ENCODE peak calls at places on chromosomes 5 and 9, in nine cellular contexts. One of them, this sample, is unnamed. For H3K4me1, the result is how much of the 10 kb centered on the place peaks cover.

GRCh38 chr9:88005146-88005750 is 30.9 kb upstream of the CDK20 start:
- DNase-seq in H1: no peak
- DNase-seq in suprapubic skin: no peak
- DNase-seq in adrenal gland: no peak
- DNase-seq in transverse colon: no peak
- DNase-seq in body of pancreas: no peak
- DNase-seq in Peyer's patch: no peak
- DNase-seq in heart left ventricle: no peak
- DNase-seq in breast epithelium: no peak
- DNase-seq in this sample: no peak

GRCh38 chr9:99478469-99479027 is 256.5 kb downstream of the SEC61B start:
- DNase-seq in H1: no peak
- DNase-seq in suprapubic skin: no peak
- DNase-seq in adrenal gland: no peak
- DNase-seq in transverse colon: no peak
- DNase-seq in body of pancreas: no peak
- DNase-seq in Peyer's patch: no peak
- DNase-seq in heart left ventricle: peak
- DNase-seq in breast epithelium: no peak
- DNase-seq in this sample: no peak

GRCh38 chr9:104980039-104980654 is 52.2 kb upstream of the ABCA1 start:
- DNase-seq in H1: no peak
- DNase-seq in suprapubic skin: no peak
- DNase-seq in adrenal gland: no peak
- DNase-seq in transverse colon: no peak
- DNase-seq in body of pancreas: no peak
- DNase-seq in Peyer's patch: no peak
- DNase-seq in heart left ventricle: no peak
- DNase-seq in breast epithelium: no peak
- DNase-seq in this sample: no peak

GRCh38 chr5:180350711-180351110 is 2.4 kb downstream of the GFPT2 start:
- DNase-seq in H1: no peak
- DNase-seq in suprapubic skin: no peak
- DNase-seq in adrenal gland: no peak
- DNase-seq in transverse colon: no peak
- DNase-seq in body of pancreas: no peak
- DNase-seq in Peyer's patch: no peak
- DNase-seq in heart left ventricle: no peak
- DNase-seq in breast epithelium: no peak
- DNase-seq in this sample: no peak

GRCh38 chr9:103037508-103038477 is 42.7 kb downstream of the CYLC2 start:
- DNase-seq in H1: no peak
- DNase-seq in suprapubic skin: no peak
- DNase-seq in adrenal gland: no peak
- DNase-seq in transverse colon: no peak
- DNase-seq in body of pancreas: no peak
- DNase-seq in Peyer's patch: no peak
- DNase-seq in heart left ventricle: peak
- DNase-seq in breast epithelium: no peak
- DNase-seq in this sample: no peak

GRCh38 chr9:71966601-71967000 is 55.2 kb downstream of the C9orf85 start:
- DNase-seq in H1: no peak
- DNase-seq in suprapubic skin: no peak
- DNase-seq in adrenal gland: no peak
- DNase-seq in transverse colon: no peak
- DNase-seq in body of pancreas: no peak
- DNase-seq in Peyer's patch: no peak
- DNase-seq in heart left ventricle: no peak
- DNase-seq in breast epithelium: no peak
- DNase-seq in this sample: no peak

GRCh38 chr9:106859957-106860715 is 2.8 kb upstream of the ZNF462 start:
- DNase-seq in H1: peak
- DNase-seq in suprapubic skin: peak
- DNase-seq in adrenal gland: peak
- DNase-seq in transverse colon: peak
- DNase-seq in body of pancreas: peak
- DNase-seq in Peyer's patch: peak
- DNase-seq in heart left ventricle: no peak
- DNase-seq in breast epithelium: peak
- DNase-seq in this sample: peak

GRCh38 chr5:32542216-32543059 is 42.9 kb upstream of the SUB1 start:
- DNase-seq in H1: no peak
- DNase-seq in suprapubic skin: no peak
- DNase-seq in adrenal gland: no peak
- DNase-seq in transverse colon: no peak
- DNase-seq in body of pancreas: no peak
- DNase-seq in Peyer's patch: no peak
- DNase-seq in heart left ventricle: no peak
- DNase-seq in breast epithelium: no peak
- DNase-seq in this sample: no peak

GRCh38 chr5:172898513-172899369 is 60.5 kb upstream of the RPL26L1 start:
- DNase-seq in H1: no peak
- DNase-seq in suprapubic skin: no peak
- DNase-seq in adrenal gland: no peak
- DNase-seq in transverse colon: no peak
- DNase-seq in body of pancreas: no peak
- DNase-seq in Peyer's patch: no peak
- DNase-seq in heart left ventricle: no peak
- DNase-seq in breast epithelium: no peak
- DNase-seq in this sample: no peak

GRCh38 chr5:172899436-172899835 is 59.8 kb upstream of the RPL26L1 start:
- DNase-seq in H1: no peak
- DNase-seq in suprapubic skin: no peak
- DNase-seq in adrenal gland: no peak
- DNase-seq in transverse colon: no peak
- DNase-seq in body of pancreas: no peak
- DNase-seq in Peyer's patch: no peak
- DNase-seq in heart left ventricle: no peak
- DNase-seq in breast epithelium: no peak
- DNase-seq in this sample: no peak

GRCh38 chr5:172901788-172902496 is 57.3 kb upstream of the RPL26L1 start:
- DNase-seq in H1: no peak
- DNase-seq in suprapubic skin: no peak
- DNase-seq in adrenal gland: no peak
- DNase-seq in transverse colon: no peak
- DNase-seq in body of pancreas: no peak
- DNase-seq in Peyer's patch: no peak
- DNase-seq in heart left ventricle: no peak
- DNase-seq in breast epithelium: no peak
- DNase-seq in this sample: no peak

GRCh38 chr5:172902497-172903472 is 56.4 kb upstream of the RPL26L1 start:
- DNase-seq in H1: peak
- DNase-seq in suprapubic skin: no peak
- DNase-seq in adrenal gland: peak
- DNase-seq in transverse colon: peak
- DNase-seq in body of pancreas: peak
- DNase-seq in Peyer's patch: peak
- DNase-seq in heart left ventricle: peak
- DNase-seq in breast epithelium: no peak
- DNase-seq in this sample: peak

DNA sequence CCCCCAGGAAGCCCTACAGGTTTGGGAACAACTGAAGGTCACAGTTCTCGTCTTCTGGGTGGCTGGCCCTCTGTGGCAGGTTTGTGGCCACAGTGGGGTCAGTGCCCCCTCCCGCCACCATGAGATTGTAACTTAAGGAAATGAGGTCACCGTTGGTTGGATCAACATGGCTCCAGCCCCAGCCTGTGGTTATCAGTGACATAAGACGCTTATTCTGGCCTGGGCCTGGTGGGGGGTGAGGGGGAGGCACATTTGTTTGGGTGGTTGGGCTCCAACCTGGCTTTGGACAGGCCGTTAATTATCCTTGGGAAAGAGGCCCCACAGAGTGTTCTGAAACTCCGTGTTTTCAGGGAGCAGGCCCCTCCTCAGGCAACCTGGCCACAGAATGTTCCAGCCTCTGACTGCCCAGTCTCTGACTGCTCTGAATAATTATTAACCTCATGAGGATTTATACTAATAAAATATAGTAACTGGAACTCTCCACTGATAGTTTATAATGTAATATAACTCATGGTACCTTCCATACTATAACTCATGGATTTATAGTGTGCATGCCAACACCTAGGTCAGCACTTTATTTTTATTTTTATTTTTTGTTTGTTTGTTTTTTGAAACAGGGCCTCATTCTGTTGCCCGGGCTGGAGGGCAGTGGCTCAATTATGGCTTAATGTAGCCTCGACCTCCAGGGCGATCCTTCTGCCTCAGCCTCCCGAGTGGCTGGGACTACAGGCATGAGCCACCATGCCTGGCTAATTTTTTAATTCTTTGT is 58.0 kb upstream of the RPL26L1 start:
- DNase-seq in H1: no peak
- DNase-seq in suprapubic skin: no peak
- DNase-seq in adrenal gland: no peak
- DNase-seq in transverse colon: peak
- DNase-seq in body of pancreas: peak
- DNase-seq in Peyer's patch: no peak
- DNase-seq in heart left ventricle: peak
- DNase-seq in breast epithelium: no peak
- DNase-seq in this sample: peak
- TF ChIP-seq POLR2A in H1: no peak
- TF ChIP-seq POLR2A in suprapubic skin: no peak
- TF ChIP-seq POLR2A in adrenal gland: no peak
- TF ChIP-seq POLR2A in transverse colon: no peak
- TF ChIP-seq POLR2A in body of pancreas: peak
- TF ChIP-seq POLR2A in Peyer's patch: no peak
- TF ChIP-seq POLR2A in heart left ventricle: no peak
- TF ChIP-seq POLR2A in breast epithelium: no peak
- TF ChIP-seq POLR2A in this sample: no peak

GRCh38 chr5:139659673-139660072 is 11.5 kb downstream of the CXXC5 start:
- DNase-seq in H1: no peak
- DNase-seq in suprapubic skin: no peak
- DNase-seq in adrenal gland: no peak
- DNase-seq in transverse colon: no peak
- DNase-seq in body of pancreas: no peak
- DNase-seq in Peyer's patch: no peak
- DNase-seq in heart left ventricle: no peak
- DNase-seq in breast epithelium: no peak
- DNase-seq in this sample: no peak

GRCh38 chr5:139658501-139658927 is 10.4 kb downstream of the CXXC5 start:
- DNase-seq in H1: no peak
- DNase-seq in suprapubic skin: no peak
- DNase-seq in adrenal gland: no peak
- DNase-seq in transverse colon: no peak
- DNase-seq in body of pancreas: peak
- DNase-seq in Peyer's patch: no peak
- DNase-seq in heart left ventricle: no peak
- DNase-seq in breast epithelium: no peak
- DNase-seq in this sample: no peak

GRCh38 chr5:139658928-139659667 is 10.9 kb downstream of the CXXC5 start:
- DNase-seq in H1: no peak
- DNase-seq in suprapubic skin: no peak
- DNase-seq in adrenal gland: peak
- DNase-seq in transverse colon: no peak
- DNase-seq in body of pancreas: peak
- DNase-seq in Peyer's patch: no peak
- DNase-seq in heart left ventricle: peak
- DNase-seq in breast epithelium: no peak
- DNase-seq in this sample: no peak

GRCh38 chr5:139655727-139656271 is 7.7 kb downstream of the CXXC5 start:
- DNase-seq in H1: no peak
- DNase-seq in suprapubic skin: no peak
- DNase-seq in adrenal gland: peak
- DNase-seq in transverse colon: no peak
- DNase-seq in body of pancreas: peak
- DNase-seq in Peyer's patch: no peak
- DNase-seq in heart left ventricle: peak
- DNase-seq in breast epithelium: peak
- DNase-seq in this sample: no peak

GRCh38 chr5:139657363-139658321 is 9.5 kb downstream of the CXXC5 start:
- DNase-seq in H1: no peak
- DNase-seq in suprapubic skin: no peak
- DNase-seq in adrenal gland: no peak
- DNase-seq in transverse colon: no peak
- DNase-seq in body of pancreas: no peak
- DNase-seq in Peyer's patch: no peak
- DNase-seq in heart left ventricle: peak
- DNase-seq in breast epithelium: no peak
- DNase-seq in this sample: no peak
- H3K4me1 ChIP-seq in H1: half or more
- H3K4me1 ChIP-seq in suprapubic skin: half or more
- H3K4me1 ChIP-seq in adrenal gland: half or more
- H3K4me1 ChIP-seq in transverse colon: half or more
- H3K4me1 ChIP-seq in body of pancreas: half or more
- H3K4me1 ChIP-seq in Peyer's patch: under half
- H3K4me1 ChIP-seq in heart left ventricle: half or more
- H3K4me1 ChIP-seq in breast epithelium: half or more
- H3K4me1 ChIP-seq in this sample: under half

DNA sequence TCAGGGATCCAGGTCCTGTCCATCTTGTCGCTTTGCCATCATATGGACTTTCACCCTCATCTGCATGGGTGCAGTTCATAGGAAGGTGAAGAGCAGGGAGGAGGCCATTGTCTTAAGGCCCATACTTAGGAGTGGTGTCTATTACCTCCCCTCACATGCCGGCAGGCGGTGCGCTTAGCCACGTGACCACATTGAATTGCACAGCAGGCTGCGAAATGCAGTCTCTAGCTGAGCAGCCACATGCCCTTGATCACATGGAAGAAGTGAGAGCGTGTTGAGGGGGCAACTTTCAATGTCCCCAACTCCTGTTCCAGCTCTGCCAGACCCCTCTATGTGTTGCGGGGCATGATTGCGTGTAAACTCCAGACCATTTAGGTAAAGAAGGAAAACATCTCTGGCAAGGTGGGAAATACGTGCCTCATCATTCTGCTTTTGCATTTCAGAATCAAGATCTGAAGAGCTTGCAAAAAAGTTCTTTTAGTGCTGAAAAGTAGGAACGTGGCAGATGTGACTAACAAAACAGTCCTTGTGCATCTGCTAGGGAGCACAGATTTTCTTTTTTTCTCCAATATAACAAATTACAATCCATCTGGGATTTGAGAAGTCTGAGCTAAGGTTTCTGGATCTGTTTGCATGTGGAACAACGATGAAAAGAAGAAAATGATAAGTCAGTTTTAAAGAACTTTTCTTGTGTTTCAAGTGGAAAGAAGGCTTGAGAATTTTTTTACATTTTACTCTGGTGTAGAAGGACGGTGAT is 34.4 kb downstream of the ROPN1L start:
- DNase-seq in H1: no peak
- DNase-seq in suprapubic skin: no peak
- DNase-seq in adrenal gland: no peak
- DNase-seq in transverse colon: no peak
- DNase-seq in body of pancreas: no peak
- DNase-seq in Peyer's patch: no peak
- DNase-seq in heart left ventricle: no peak
- DNase-seq in breast epithelium: no peak
- DNase-seq in this sample: no peak
- TF ChIP-seq POLR2A in H1: no peak
- TF ChIP-seq POLR2A in suprapubic skin: no peak
- TF ChIP-seq POLR2A in adrenal gland: no peak
- TF ChIP-seq POLR2A in transverse colon: no peak
- TF ChIP-seq POLR2A in body of pancreas: no peak
- TF ChIP-seq POLR2A in Peyer's patch: no peak
- TF ChIP-seq POLR2A in heart left ventricle: no peak
- TF ChIP-seq POLR2A in breast epithelium: no peak
- TF ChIP-seq POLR2A in this sample: no peak

DNA sequence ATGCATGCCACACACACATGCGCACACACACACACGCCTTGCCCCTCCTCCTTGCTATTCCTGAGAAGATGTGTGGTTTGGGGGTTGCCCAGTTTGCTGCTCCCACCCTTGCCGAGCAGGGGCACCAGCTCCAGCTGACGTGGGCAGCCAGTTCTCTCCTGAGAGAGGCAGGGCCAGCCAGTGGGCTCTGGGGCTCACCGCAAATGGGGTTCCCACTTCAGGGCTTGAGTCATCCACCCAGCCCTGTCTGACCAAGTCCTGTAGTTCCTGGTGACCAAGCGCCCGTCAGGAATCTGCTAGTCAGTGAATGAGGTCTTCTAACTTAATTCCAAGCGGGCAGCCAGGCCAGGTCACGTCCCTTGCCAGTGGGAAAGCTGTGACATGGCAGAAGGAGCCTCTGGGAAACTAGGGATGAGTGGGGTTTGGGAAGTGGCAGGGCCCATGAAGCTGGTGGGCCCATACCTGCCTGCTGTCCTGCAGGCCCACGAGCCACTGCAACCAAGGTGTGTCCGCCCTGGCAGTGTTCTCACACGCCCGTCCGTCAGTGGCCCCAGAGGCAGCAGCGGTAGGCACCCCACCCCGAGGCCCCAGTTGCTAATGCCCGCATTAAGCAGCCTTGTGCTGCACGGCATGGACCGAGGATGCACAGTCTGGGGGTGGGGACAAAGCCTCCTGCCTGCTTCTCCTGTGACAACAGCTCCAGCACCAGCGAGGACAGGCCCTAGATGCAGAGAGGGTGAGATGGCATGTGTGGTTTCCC is 41.5 kb downstream of the HK3 start:
- DNase-seq in H1: no peak
- DNase-seq in suprapubic skin: no peak
- DNase-seq in adrenal gland: no peak
- DNase-seq in transverse colon: no peak
- DNase-seq in body of pancreas: no peak
- DNase-seq in Peyer's patch: no peak
- DNase-seq in heart left ventricle: no peak
- DNase-seq in breast epithelium: no peak
- DNase-seq in this sample: no peak
- H3K4me1 ChIP-seq in H1: under half
- H3K4me1 ChIP-seq in suprapubic skin: under half
- H3K4me1 ChIP-seq in adrenal gland: under half
- H3K4me1 ChIP-seq in transverse colon: under half
- H3K4me1 ChIP-seq in body of pancreas: under half
- H3K4me1 ChIP-seq in Peyer's patch: under half
- H3K4me1 ChIP-seq in heart left ventricle: under half
- H3K4me1 ChIP-seq in breast epithelium: under half
- H3K4me1 ChIP-seq in this sample: under half

This sample was measured in uterus.